ENCODE peak calls at places on chromosomes 16 and 17, in eight cellular contexts. P, M, Q, G, F, K, Y and D are unnamed samples.

GRCh38 chr17:289409-289808 is 63.2 kb downstream of the RPH3AL start:
- DNase-seq in P (no peak), M (no peak), Q (no peak), G (peak), F (no peak), K (no peak), Y (no peak), D (no peak)

GRCh38 chr16:46974352-46974751 is 878 bp upstream of the DNAJA2 start:
- DNase-seq in P (no peak), M (no peak), Q (no peak), G (no peak), F (no peak), K (no peak), Y (peak), D (peak)

GRCh38 chr17:3914319-3914685 is 2.0 kb downstream of the P2RX1 start:
- DNase-seq in P (no peak), M (no peak), Q (peak), G (no peak), F (no peak), K (no peak), Y (no peak), D (peak)

GRCh38 chr16:12315330-12316138 is 339.0 kb downstream of the SNX29 start:
- DNase-seq in P (no peak), M (no peak), Q (no peak), G (no peak), F (no peak), K (no peak), Y (no peak), D (no peak)

GRCh38 chr17:35214192-35214591 is 20.0 kb upstream of the SLC35G3 start:
- DNase-seq in P (peak), M (no peak), Q (no peak), G (no peak), F (no peak), K (peak), Y (peak), D (no peak)

GRCh38 chr16:79768594-79768993 is 168.1 kb upstream of the MAF start:
- DNase-seq in P (no peak), M (no peak), Q (no peak), G (no peak), F (no peak), K (no peak), Y (no peak), D (no peak)

GRCh38 chr16:769201-769769 is 8.8 kb downstream of the MSLN start:
- DNase-seq in P (no peak), M (no peak), Q (peak), G (no peak), F (no peak), K (no peak), Y (no peak), D (no peak)

GRCh38 chr17:80187493-80187892 is 17.7 kb downstream of the CARD14 start:
- DNase-seq in P (no peak), M (no peak), Q (peak), G (peak), F (no peak), K (no peak), Y (no peak), D (no peak)

GRCh38 chr17:49315974-49316570 is 46.0 kb downstream of the ZNF652 start:
- DNase-seq in P (no peak), M (no peak), Q (no peak), G (no peak), F (no peak), K (no peak), Y (no peak), D (no peak)

GRCh38 chr17:71494456-71494855 is 626.4 kb upstream of the SOX9 start:
- DNase-seq in P (no peak), M (no peak), Q (no peak), G (no peak), F (no peak), K (no peak), Y (no peak), D (no peak)

GRCh38 chr16:9135797-9136196 is 44.4 kb downstream of the HAPSTR1 start:
- DNase-seq in P (no peak), M (no peak), Q (no peak), G (peak), F (no peak), K (no peak), Y (no peak), D (no peak)

GRCh38 chr16:72985148-72985882 is 62.6 kb downstream of the ZFHX3 start:
- DNase-seq in P (no peak), M (no peak), Q (peak), G (no peak), F (no peak), K (no peak), Y (no peak), D (no peak)

GRCh38 chr16:3665508-3665907 is 11.0 kb downstream of the DNASE1 start:
- DNase-seq in P (peak), M (no peak), Q (peak), G (no peak), F (no peak), K (peak), Y (peak), D (no peak)

GRCh38 chr16:86854895-86855294 is 276.5 kb downstream of the FOXL1 start:
- DNase-seq in P (no peak), M (no peak), Q (no peak), G (no peak), F (no peak), K (no peak), Y (no peak), D (no peak)

GRCh38 chr17:60171753-60172079 is 21.9 kb downstream of the CA4 start:
- DNase-seq in P (no peak), M (no peak), Q (no peak), G (no peak), F (no peak), K (no peak), Y (no peak), D (no peak)

GRCh38 chr16:75248536-75249380 is 2.7 kb downstream of the BCAR1 start:
- DNase-seq in P (no peak), M (no peak), Q (no peak), G (peak), F (no peak), K (no peak), Y (no peak), D (no peak)

GRCh38 chr16:83989300-83989699 is 21.3 kb downstream of the NECAB2 start:
- DNase-seq in P (no peak), M (peak), Q (peak), G (no peak), F (no peak), K (no peak), Y (no peak), D (no peak)

GRCh38 chr16:48269011-48269410 is 21.7 kb upstream of the ABCC11 start:
- DNase-seq in P (no peak), M (peak), Q (no peak), G (no peak), F (no peak), K (no peak), Y (no peak), D (no peak)

GRCh38 chr16:31038993-31039392 is 5.6 kb downstream of the STX4 start:
- DNase-seq in P (no peak), M (no peak), Q (no peak), G (no peak), F (no peak), K (no peak), Y (no peak), D (no peak)